ENCODE peak calls at places on chromosomes 2 and 18, in ten cellular contexts. G, T, I, V, S, P, M, X, H and K are unnamed samples.

GRCh38 chr2:215218587-215219577 is 80.5 kb upstream of the ABCA12 start:
- DNase-seq in G (no peak), T (no peak), I (no peak), V (no peak), S (no peak), P (no peak), M (no peak), X (peak; percentile 72), H (peak; percentile 47), K (no peak)

GRCh38 chr2:196983934-196984333 is 57.4 kb upstream of the PGAP1 start:
- DNase-seq in G (no peak), T (no peak), I (no peak), V (no peak), S (no peak), P (no peak), M (no peak), X (no peak), H (no peak), K (no peak)

GRCh38 chr2:99682280-99683060 is 192.7 kb upstream of the REV1 start:
- DNase-seq in G (no peak), T (no peak), I (no peak), V (no peak), S (no peak), P (no peak), M (no peak), X (no peak), H (no peak), K (no peak)

GRCh38 chr2:20666364-20667150 is at the start of gene GDF7:
- DNase-seq in G (no peak), T (no peak), I (peak; percentile 80), V (peak; percentile 39), S (no peak), P (no peak), M (peak; percentile 61), X (peak; percentile 88), H (no peak), K (no peak)

GRCh38 chr2:218024871-218025270 is 22.1 kb upstream of the TNS1 start:
- DNase-seq in G (no peak), T (no peak), I (no peak), V (no peak), S (peak; percentile 37), P (no peak), M (peak; percentile 5), X (no peak), H (no peak), K (peak; percentile 50)

GRCh38 chr2:19360266-19360665 is 1.8 kb upstream of the OSR1 start:
- DNase-seq in G (no peak), T (no peak), I (no peak), V (peak; percentile 12), S (no peak), P (no peak), M (no peak), X (no peak), H (no peak), K (no peak)

GRCh38 chr2:147488472-147488871 is 356.4 kb upstream of the ACVR2A start:
- DNase-seq in G (no peak), T (no peak), I (no peak), V (no peak), S (no peak), P (no peak), M (no peak), X (no peak), H (no peak), K (no peak)

GRCh38 chr2:204353823-204354222 is 191.5 kb upstream of the PARD3B start:
- DNase-seq in G (no peak), T (no peak), I (no peak), V (no peak), S (no peak), P (no peak), M (no peak), X (no peak), H (no peak), K (no peak)

GRCh38 chr2:11305338-11305737 is 39.1 kb downstream of the ROCK2 start:
- DNase-seq in G (no peak), T (no peak), I (no peak), V (no peak), S (no peak), P (no peak), M (no peak), X (no peak), H (no peak), K (no peak)

GRCh38 chr2:164839914-164840457 is 1.6 kb downstream of the COBLL1 start:
- DNase-seq in G (no peak), T (no peak), I (no peak), V (no peak), S (no peak), P (no peak), M (no peak), X (no peak), H (no peak), K (no peak)

GRCh38 chr18:9380571-9381390 is 46.2 kb downstream of the TWSG1 start:
- DNase-seq in G (no peak), T (peak; percentile 27), I (no peak), V (no peak), S (no peak), P (no peak), M (no peak), X (no peak), H (peak; percentile 44), K (no peak)

GRCh38 chr2:231041061-231041689 is 3.9 kb downstream of the C2orf72 start:
- DNase-seq in G (no peak), T (no peak), I (no peak), V (no peak), S (no peak), P (no peak), M (no peak), X (no peak), H (no peak), K (no peak)

GRCh38 chr2:27185331-27186026 is 26.4 kb upstream of the ATRAID start:
- DNase-seq in G (no peak), T (no peak), I (no peak), V (no peak), S (peak; percentile 74), P (no peak), M (peak; percentile 60), X (no peak), H (no peak), K (peak; percentile 81)

GRCh38 chr2:171161425-171162289 is 964 bp upstream of the TLK1 start:
- DNase-seq in G (no peak), T (no peak), I (no peak), V (no peak), S (no peak), P (no peak), M (no peak), X (no peak), H (no peak), K (no peak)

GRCh38 chr18:21735452-21736015 is 5.1 kb upstream of the MIB1 start:
- DNase-seq in G (no peak), T (no peak), I (no peak), V (no peak), S (no peak), P (peak; percentile 19), M (no peak), X (no peak), H (no peak), K (no peak)

GRCh38 chr18:23721711-23722479 is 32.6 kb downstream of the LAMA3 start:
- DNase-seq in G (no peak), T (no peak), I (no peak), V (no peak), S (no peak), P (no peak), M (no peak), X (no peak), H (no peak), K (no peak)

GRCh38 chr2:44793322-44793870 is 148.1 kb upstream of the SIX3 start:
- DNase-seq in G (no peak), T (no peak), I (no peak), V (no peak), S (no peak), P (no peak), M (no peak), X (no peak), H (no peak), K (no peak)

GRCh38 chr2:84971799-84972790 is 1.1 kb downstream of the KCMF1 start:
- DNase-seq in G (peak; percentile 62), T (no peak), I (peak; percentile 51), V (peak; percentile 76), S (peak; percentile 74), P (peak; percentile 48), M (peak; percentile 23), X (peak; percentile 93), H (peak; percentile 18), K (peak; percentile 82)

GRCh38 chr2:178863856-178864620 is 56.8 kb upstream of the TTN start:
- DNase-seq in G (no peak), T (no peak), I (no peak), V (no peak), S (peak; percentile 74), P (no peak), M (peak; percentile 45), X (no peak), H (no peak), K (no peak)

GRCh38 chr2:223169830-223170605 is 118.0 kb downstream of the KCNE4 start:
- DNase-seq in G (no peak), T (no peak), I (no peak), V (no peak), S (no peak), P (no peak), M (no peak), X (no peak), H (no peak), K (no peak)

GRCh38 chr18:62716679-62717058 is 1.3 kb downstream of the PHLPP1 start:
- DNase-seq in G (peak; percentile 33), T (no peak), I (peak; percentile 16), V (peak; percentile 44), S (peak; percentile 73), P (peak; percentile 8), M (peak; percentile 30), X (peak; percentile 91), H (peak; percentile 60), K (peak; percentile 75)

GRCh38 chr2:129922571-129923264 is 56.7 kb upstream of the RAB6C start:
- DNase-seq in G (no peak), T (no peak), I (no peak), V (no peak), S (no peak), P (no peak), M (no peak), X (peak; percentile 40), H (peak; percentile 40), K (no peak)

GRCh38 chr2:179354739-179355537 is 90.3 kb upstream of the SESTD1 start:
- DNase-seq in G (no peak), T (no peak), I (no peak), V (no peak), S (no peak), P (no peak), M (no peak), X (no peak), H (no peak), K (no peak)